ENCODE peak calls at places on chromosomes 12 and 14, in five cellular contexts. One of them, this sample, is unnamed.
A peak's percentile ranks its signal among the peaks of the same experiment; 100 is the strongest.

GRCh38 chr12:5954661-5955060 is 9.6 kb upstream of the ANO2 start:
- DNase-seq in naive thymus-derived CD8-positive, alpha-beta T cell: no peak
- DNase-seq in heart right ventricle: no peak
- DNase-seq in left ventricle myocardium superior: no peak
- DNase-seq in hippocampal formation: no peak
- DNase-seq in this sample: no peak

GRCh38 chr12:26987634-26988424 is 26.4 kb downstream of the TM7SF3 start:
- DNase-seq in left ventricle myocardium superior: no peak
- DNase-seq in heart right ventricle: no peak
- DNase-seq in hippocampal formation: no peak
- DNase-seq in naive thymus-derived CD8-positive, alpha-beta T cell: no peak
- DNase-seq in this sample: no peak

GRCh38 chr14:90416649-90417237 is 19.9 kb downstream of the CALM1 start:
- DNase-seq in hippocampal formation: no peak
- DNase-seq in heart right ventricle: no peak
- DNase-seq in naive thymus-derived CD8-positive, alpha-beta T cell: no peak
- DNase-seq in left ventricle myocardium superior: no peak
- DNase-seq in this sample: no peak

GRCh38 chr14:72616294-72616693 is 277.6 kb downstream of the DPF3 start:
- DNase-seq in naive thymus-derived CD8-positive, alpha-beta T cell: no peak
- DNase-seq in hippocampal formation: no peak
- DNase-seq in left ventricle myocardium superior: peak; percentile 42
- DNase-seq in heart right ventricle: no peak
- DNase-seq in this sample: no peak

GRCh38 chr12:120399531-120399930 is 30.6 kb upstream of the MSI1 start:
- DNase-seq in left ventricle myocardium superior: no peak
- DNase-seq in heart right ventricle: no peak
- DNase-seq in naive thymus-derived CD8-positive, alpha-beta T cell: no peak
- DNase-seq in hippocampal formation: no peak
- DNase-seq in this sample: peak; percentile 40

GRCh38 chr14:85195872-85196477 is 334.0 kb upstream of the FLRT2 start:
- DNase-seq in naive thymus-derived CD8-positive, alpha-beta T cell: no peak
- DNase-seq in heart right ventricle: no peak
- DNase-seq in left ventricle myocardium superior: no peak
- DNase-seq in hippocampal formation: no peak
- DNase-seq in this sample: no peak

GRCh38 chr14:91337699-91338335 is 79.8 kb downstream of the CCDC88C start:
- DNase-seq in naive thymus-derived CD8-positive, alpha-beta T cell: no peak
- DNase-seq in heart right ventricle: no peak
- DNase-seq in left ventricle myocardium superior: no peak
- DNase-seq in hippocampal formation: no peak
- DNase-seq in this sample: no peak

GRCh38 chr12:123076604-123077297 is 74.1 kb downstream of the PITPNM2 start:
- DNase-seq in naive thymus-derived CD8-positive, alpha-beta T cell: peak; percentile 35
- DNase-seq in hippocampal formation: no peak
- DNase-seq in heart right ventricle: no peak
- DNase-seq in left ventricle myocardium superior: no peak
- DNase-seq in this sample: no peak

GRCh38 chr12:99713946-99714520 is 66.5 kb downstream of the GARIN6 start:
- DNase-seq in heart right ventricle: no peak
- DNase-seq in hippocampal formation: no peak
- DNase-seq in naive thymus-derived CD8-positive, alpha-beta T cell: no peak
- DNase-seq in left ventricle myocardium superior: no peak
- DNase-seq in this sample: no peak

GRCh38 chr12:19572920-19573558 is 133.7 kb downstream of the AEBP2 start:
- DNase-seq in heart right ventricle: no peak
- DNase-seq in naive thymus-derived CD8-positive, alpha-beta T cell: peak; percentile 18
- DNase-seq in hippocampal formation: no peak
- DNase-seq in left ventricle myocardium superior: peak; percentile 27
- DNase-seq in this sample: peak; percentile 35

GRCh38 chr14:82488473-82488872 is 954.8 kb upstream of the SEL1L start:
- DNase-seq in hippocampal formation: no peak
- DNase-seq in left ventricle myocardium superior: no peak
- DNase-seq in heart right ventricle: no peak
- DNase-seq in naive thymus-derived CD8-positive, alpha-beta T cell: no peak
- DNase-seq in this sample: no peak

GRCh38 chr12:13390381-13390856 is 193.9 kb downstream of the EMP1 start:
- DNase-seq in heart right ventricle: peak; percentile 86
- DNase-seq in hippocampal formation: peak; percentile 82
- DNase-seq in left ventricle myocardium superior: peak; percentile 93
- DNase-seq in naive thymus-derived CD8-positive, alpha-beta T cell: no peak
- DNase-seq in this sample: no peak

GRCh38 chr12:49428652-49429549 is 61.6 kb downstream of the SPATS2 start:
- DNase-seq in heart right ventricle: no peak
- DNase-seq in hippocampal formation: no peak
- DNase-seq in naive thymus-derived CD8-positive, alpha-beta T cell: no peak
- DNase-seq in left ventricle myocardium superior: no peak
- DNase-seq in this sample: peak; percentile 72

GRCh38 chr14:72781476-72782181 is 112.3 kb downstream of the DPF3 start:
- DNase-seq in left ventricle myocardium superior: no peak
- DNase-seq in heart right ventricle: no peak
- DNase-seq in naive thymus-derived CD8-positive, alpha-beta T cell: no peak
- DNase-seq in hippocampal formation: no peak
- DNase-seq in this sample: no peak

GRCh38 chr12:80632835-80633234 is 74.6 kb upstream of the MYF6 start:
- DNase-seq in naive thymus-derived CD8-positive, alpha-beta T cell: no peak
- DNase-seq in heart right ventricle: no peak
- DNase-seq in left ventricle myocardium superior: no peak
- DNase-seq in hippocampal formation: no peak
- DNase-seq in this sample: no peak

GRCh38 chr14:89419973-89420482 is 3.0 kb upstream of the FOXN3 start:
- DNase-seq in naive thymus-derived CD8-positive, alpha-beta T cell: no peak
- DNase-seq in hippocampal formation: no peak
- DNase-seq in heart right ventricle: no peak
- DNase-seq in left ventricle myocardium superior: no peak
- DNase-seq in this sample: no peak

GRCh38 chr14:86540636-86541247 is 1010.8 kb downstream of the FLRT2 start:
- DNase-seq in naive thymus-derived CD8-positive, alpha-beta T cell: no peak
- DNase-seq in hippocampal formation: no peak
- DNase-seq in heart right ventricle: no peak
- DNase-seq in left ventricle myocardium superior: no peak
- DNase-seq in this sample: peak; percentile 3

GRCh38 chr12:12121022-12121421 is 50.3 kb downstream of the BCL2L14 start:
- DNase-seq in left ventricle myocardium superior: no peak
- DNase-seq in hippocampal formation: no peak
- DNase-seq in heart right ventricle: no peak
- DNase-seq in naive thymus-derived CD8-positive, alpha-beta T cell: no peak
- DNase-seq in this sample: no peak

GRCh38 chr12:2261708-2262107 is 208.9 kb downstream of the CACNA1C start:
- DNase-seq in naive thymus-derived CD8-positive, alpha-beta T cell: no peak
- DNase-seq in heart right ventricle: no peak
- DNase-seq in left ventricle myocardium superior: no peak
- DNase-seq in hippocampal formation: no peak
- DNase-seq in this sample: no peak

GRCh38 chr12:10220398-10221077 is 7.9 kb downstream of the GABARAPL1 start:
- DNase-seq in hippocampal formation: peak; percentile 20
- DNase-seq in naive thymus-derived CD8-positive, alpha-beta T cell: no peak
- DNase-seq in left ventricle myocardium superior: peak; percentile 75
- DNase-seq in heart right ventricle: peak; percentile 67
- DNase-seq in this sample: no peak

GRCh38 chr12:63306476-63306875 is 155.5 kb upstream of the AVPR1A start:
- DNase-seq in naive thymus-derived CD8-positive, alpha-beta T cell: no peak
- DNase-seq in hippocampal formation: no peak
- DNase-seq in heart right ventricle: no peak
- DNase-seq in left ventricle myocardium superior: no peak
- DNase-seq in this sample: no peak

GRCh38 chr12:6361834-6362233 is 13.5 kb downstream of the SCNN1A start:
- DNase-seq in left ventricle myocardium superior: peak; percentile 69
- DNase-seq in naive thymus-derived CD8-positive, alpha-beta T cell: peak; percentile 25
- DNase-seq in hippocampal formation: no peak
- DNase-seq in heart right ventricle: peak; percentile 58
- DNase-seq in this sample: no peak

GRCh38 chr12:12091977-12092663 is 21.4 kb downstream of the BCL2L14 start:
- DNase-seq in left ventricle myocardium superior: peak; percentile 39
- DNase-seq in heart right ventricle: no peak
- DNase-seq in naive thymus-derived CD8-positive, alpha-beta T cell: no peak
- DNase-seq in hippocampal formation: no peak
- DNase-seq in this sample: no peak

GRCh38 chr14:54329082-54329695 is 67.6 kb upstream of the CDKN3 start:
- DNase-seq in left ventricle myocardium superior: no peak
- DNase-seq in hippocampal formation: peak; percentile 14
- DNase-seq in heart right ventricle: no peak
- DNase-seq in naive thymus-derived CD8-positive, alpha-beta T cell: no peak
- DNase-seq in this sample: peak; percentile 55

GRCh38 chr12:90514325-90514724 is 440.7 kb downstream of the CCER1 start:
- DNase-seq in hippocampal formation: no peak
- DNase-seq in heart right ventricle: no peak
- DNase-seq in left ventricle myocardium superior: no peak
- DNase-seq in naive thymus-derived CD8-positive, alpha-beta T cell: no peak
- DNase-seq in this sample: no peak

GRCh38 chr12:31923063-31923412 is 36.2 kb upstream of the RESF1 start:
- DNase-seq in left ventricle myocardium superior: no peak
- DNase-seq in heart right ventricle: no peak
- DNase-seq in hippocampal formation: no peak
- DNase-seq in naive thymus-derived CD8-positive, alpha-beta T cell: peak; percentile 6
- DNase-seq in this sample: no peak

GRCh38 chr12:111937429-111937828 is 75.5 kb downstream of the TMEM116 start:
- DNase-seq in heart right ventricle: no peak
- DNase-seq in naive thymus-derived CD8-positive, alpha-beta T cell: no peak
- DNase-seq in left ventricle myocardium superior: no peak
- DNase-seq in hippocampal formation: no peak
- DNase-seq in this sample: no peak

GRCh38 chr14:99779751-99780150 is 13.5 kb upstream of the EML1 start:
- DNase-seq in heart right ventricle: no peak
- DNase-seq in naive thymus-derived CD8-positive, alpha-beta T cell: no peak
- DNase-seq in hippocampal formation: no peak
- DNase-seq in left ventricle myocardium superior: no peak
- DNase-seq in this sample: no peak

GRCh38 chr14:79732911-79733310 is 478.4 kb downstream of the DIO2 start:
- DNase-seq in naive thymus-derived CD8-positive, alpha-beta T cell: no peak
- DNase-seq in heart right ventricle: no peak
- DNase-seq in hippocampal formation: no peak
- DNase-seq in left ventricle myocardium superior: no peak
- DNase-seq in this sample: no peak

GRCh38 chr14:23052182-23052623 is 5.1 kb downstream of the CDH24 start:
- DNase-seq in naive thymus-derived CD8-positive, alpha-beta T cell: no peak
- DNase-seq in hippocampal formation: no peak
- DNase-seq in left ventricle myocardium superior: no peak
- DNase-seq in heart right ventricle: no peak
- DNase-seq in this sample: no peak

This sample was measured in foreskin melanocyte.